ENCODE peak calls at places on chromosome X, in six cellular contexts. R, P, G, U, J and E are unnamed samples.

GRCh38 chrX:70096052-70096451 is 33.8 kb downstream of the OTUD6A start:
- DNase-seq in J (no peak), G (peak), U (no peak), P (peak), R (no peak), E (no peak)

GRCh38 chrX:153966283-153966688 is 5.3 kb downstream of the HCFC1 start:
- DNase-seq in G (peak), R (no peak), J (no peak), P (no peak), U (no peak), E (no peak)

GRCh38 chrX:67544871-67545771 is 1.3 kb downstream of the AR start:
- DNase-seq in J (no peak), G (peak), R (no peak), U (no peak), P (no peak), E (no peak)

GRCh38 chrX:153634832-153635231 is 12.2 kb upstream of the DUSP9 start:
- DNase-seq in P (no peak), J (no peak), U (no peak), G (no peak), R (no peak), E (no peak)

GRCh38 chrX:132489256-132490085 is 633 bp upstream of the MBNL3 start:
- DNase-seq in U (peak), J (peak), P (peak), G (peak), R (peak), E (no peak)

GRCh38 chrX:56600141-56600540 is 36.7 kb downstream of the UBQLN2 start:
- DNase-seq in G (peak), P (no peak), R (no peak), U (no peak), J (no peak), E (no peak)

GRCh38 chrX:80556148-80556547 is 135.9 kb downstream of the TENT5D start:
- DNase-seq in U (no peak), J (no peak), P (no peak), G (no peak), R (no peak), E (no peak)

GRCh38 chrX:51894697-51895336 is 1.4 kb downstream of the MAGED1 start:
- DNase-seq in G (peak), U (peak), P (no peak), J (no peak), R (no peak), E (no peak)

GRCh38 chrX:33188286-33188685 is 23.1 kb downstream of the DMD start:
- DNase-seq in G (no peak), P (no peak), J (no peak), U (no peak), R (no peak), E (no peak)

GRCh38 chrX:21946925-21947641 is 6.6 kb downstream of the SMS start:
- DNase-seq in U (no peak), J (no peak), R (no peak), G (peak), P (peak), E (no peak)

GRCh38 chrX:150229481-150229880 is 133.6 kb upstream of the MAMLD1 start:
- DNase-seq in P (no peak), G (no peak), R (no peak), U (no peak), J (no peak), E (no peak)
- TF ChIP-seq CTCF in P (no peak), G (no peak), R (no peak), U (no peak), J (no peak), E (no peak)

DNA sequence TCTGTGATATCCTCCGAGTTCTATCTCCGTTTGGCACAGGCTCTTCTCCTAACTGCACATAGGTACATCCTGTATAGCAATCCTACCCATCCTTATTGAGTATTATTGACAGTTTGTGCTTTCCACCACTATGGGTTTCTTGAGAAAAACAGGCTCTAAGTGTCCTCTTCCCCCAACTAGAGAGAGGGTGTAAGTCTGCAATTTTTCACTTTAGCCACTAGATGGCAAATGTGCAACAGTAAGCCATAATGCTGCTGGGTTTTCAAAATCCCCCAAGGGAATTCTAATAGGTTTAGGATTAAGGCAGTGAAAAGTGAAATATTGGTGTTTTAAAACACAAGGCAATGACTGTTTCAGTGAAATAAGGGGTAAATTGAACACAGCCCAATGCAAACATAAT is 239.1 kb upstream of the HTR2C start:
- DNase-seq in P (peak), G (peak), J (no peak), R (no peak), U (peak), E (no peak)
- TF ChIP-seq CTCF in P (peak), G (peak), J (peak), R (no peak), U (peak), E (no peak)

GRCh38 chrX:7706032-7706431 is 136.9 kb upstream of the VCX start:
- DNase-seq in U (no peak), J (no peak), G (no peak), R (no peak), P (no peak), E (no peak)
- TF ChIP-seq CTCF in U (no peak), J (peak), G (peak), R (no peak), P (peak), E (no peak)

DNA sequence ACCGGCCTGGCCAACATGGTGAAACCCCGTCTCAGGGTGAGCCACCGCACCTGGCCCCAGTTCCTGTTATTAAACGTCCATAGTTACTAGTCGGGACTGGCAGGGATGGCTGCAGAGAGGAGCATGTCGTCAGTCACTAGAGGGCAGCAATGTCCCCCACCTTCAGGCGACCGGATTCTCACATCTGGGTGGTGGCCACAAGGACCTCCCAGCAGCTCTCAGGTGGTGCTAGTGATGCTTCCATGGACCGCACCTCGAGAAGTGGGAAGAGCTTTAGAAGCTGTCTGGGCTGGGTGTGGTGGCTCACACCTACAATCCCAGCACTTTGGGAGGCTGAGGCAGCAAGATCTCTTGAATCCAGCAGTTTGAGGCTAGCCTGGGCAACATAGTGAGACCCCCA is 13.3 kb upstream of the IL3RA start:
- DNase-seq in R (no peak), P (no peak), J (no peak), U (peak), G (no peak), E (no peak)
- TF ChIP-seq CTCF in R (no peak), P (no peak), J (peak), U (peak), G (no peak), E (no peak)